ENCODE peak calls at places on chromosomes 6 and 20, in nine cellular contexts. I, V, H, P, E, Z, J, Q and U are unnamed samples. For H3K36me3, the result is how much of the 10 kb centered on the place peaks cover.

GRCh38 chr20:62344782-62345181 is 22.3 kb downstream of the LAMA5 start:
- DNase-seq in P (no peak), H (no peak), V (no peak), I (no peak), Q (no peak), J (no peak), E (no peak), Z (no peak), U (no peak)

GRCh38 chr20:23072892-23073586 is 13.1 kb downstream of the CD93 start:
- DNase-seq in Q (no peak), Z (no peak), I (no peak), V (no peak), H (no peak), P (no peak), E (no peak), J (no peak), U (no peak)

GRCh38 chr6:169893624-169894023 is 142.2 kb downstream of the ERMARD start:
- DNase-seq in I (no peak), Z (no peak), Q (no peak), V (no peak), H (no peak), E (no peak), P (no peak), J (no peak), U (no peak)

GRCh38 chr6:11761744-11762620 is 16.6 kb downstream of the ADTRP start:
- DNase-seq in V (no peak), Z (no peak), I (no peak), Q (no peak), E (no peak), J (no peak), H (no peak), P (no peak), U (no peak)

GRCh38 chr20:57514273-57514751 is 10.6 kb downstream of the CTCFL start:
- DNase-seq in E (peak), Q (peak), V (no peak), H (no peak), J (no peak), I (peak), Z (no peak), P (peak), U (no peak)

GRCh38 chr6:46612645-46613044 is 40.0 kb downstream of the CYP39A1 start:
- DNase-seq in P (no peak), E (no peak), Z (no peak), V (no peak), H (no peak), I (no peak), Q (no peak), J (no peak), U (no peak)

GRCh38 chr6:148932731-148933130 is 185.9 kb downstream of the UST start:
- DNase-seq in Z (no peak), J (no peak), E (no peak), H (no peak), V (no peak), P (no peak), Q (no peak), I (no peak), U (no peak)

GRCh38 chr20:16528078-16528477 is 45.2 kb downstream of the KIF16B start:
- DNase-seq in Z (no peak), I (no peak), Q (no peak), E (peak), H (no peak), P (no peak), J (no peak), V (no peak), U (no peak)

DNA sequence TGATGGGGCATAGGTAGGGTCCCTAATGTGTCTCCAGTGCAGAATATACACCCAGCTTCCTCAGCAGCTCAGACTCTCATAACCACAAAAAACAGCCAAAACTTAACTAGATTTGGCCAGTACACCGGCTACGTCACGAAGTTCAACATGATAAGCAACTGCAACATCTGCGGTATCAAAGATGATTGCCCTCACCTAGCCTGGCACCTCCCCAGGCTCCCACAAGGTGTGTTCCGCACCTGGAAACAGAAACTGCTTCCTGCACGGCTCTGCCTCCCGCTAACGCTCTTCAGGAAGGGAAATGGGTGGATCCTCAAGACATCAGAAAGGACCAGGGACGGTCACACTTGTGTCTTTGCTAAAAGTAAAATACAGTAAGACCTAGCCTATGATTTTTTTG is 9.5 kb downstream of the TXNDC5 start:
- DNase-seq in I (no peak), E (no peak), Q (no peak), J (no peak), P (no peak), Z (no peak), V (no peak), H (no peak), U (no peak)
- H3K36me3 ChIP-seq in I (half or more), E (under half), Q (half or more), J (half or more), P (under half), Z (under half), V (half or more), H (under half), U (under half)

GRCh38 chr6:53284901-53285300 is 63.8 kb downstream of the ELOVL5 start:
- DNase-seq in Q (no peak), I (no peak), P (no peak), E (no peak), Z (no peak), H (no peak), V (no peak), J (no peak), U (no peak)

GRCh38 chr6:53282234-53282633 is 66.5 kb downstream of the ELOVL5 start:
- DNase-seq in P (no peak), J (no peak), H (no peak), V (no peak), I (no peak), Z (no peak), E (no peak), Q (no peak), U (no peak)

GRCh38 chr6:53281518-53282215 is 67.1 kb downstream of the ELOVL5 start:
- DNase-seq in E (no peak), Z (no peak), V (no peak), J (no peak), H (no peak), I (no peak), Q (no peak), P (no peak), U (no peak)

GRCh38 chr6:53280207-53280606 is 68.5 kb downstream of the ELOVL5 start:
- DNase-seq in E (no peak), J (no peak), Z (no peak), H (no peak), P (no peak), Q (no peak), V (no peak), I (no peak), U (peak)

GRCh38 chr6:53282741-53283140 is 66.0 kb downstream of the ELOVL5 start:
- DNase-seq in E (no peak), H (no peak), J (no peak), I (no peak), P (no peak), Q (no peak), V (no peak), Z (no peak), U (no peak)
- H3K36me3 ChIP-seq in E (under half), H (under half), J (under half), I (under half), P (under half), Q (under half), V (under half), Z (under half), U (under half)

DNA sequence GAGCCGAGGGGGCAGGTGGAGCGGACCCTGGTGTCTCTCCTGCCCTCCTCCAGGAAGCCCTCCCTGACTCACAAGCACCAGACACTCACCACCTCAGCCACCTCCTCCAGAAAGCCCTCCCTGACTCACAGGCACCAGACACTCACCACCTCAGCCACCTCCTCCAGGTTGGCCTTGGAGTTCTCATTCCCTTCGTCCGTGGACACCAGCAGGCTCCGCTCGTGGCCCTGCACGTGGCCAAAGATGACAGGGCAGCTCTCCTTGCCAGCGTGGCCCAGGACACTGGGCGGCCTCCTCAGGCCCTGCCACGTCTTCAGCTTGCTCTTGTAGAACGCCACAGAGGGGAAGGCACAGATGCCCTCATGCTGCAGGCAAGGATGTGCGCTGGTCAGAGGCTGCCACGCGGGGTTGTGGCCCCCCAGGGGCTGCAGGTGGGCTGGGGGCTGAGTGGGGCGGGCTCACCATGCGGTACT is 6.4 kb downstream of the FNDC11 start:
- DNase-seq in J (no peak), H (no peak), Q (no peak), P (no peak), E (no peak), V (no peak), Z (no peak), I (no peak), U (peak)
- H3K36me3 ChIP-seq in J (half or more), H (under half), Q (half or more), P (under half), E (under half), V (under half), Z (under half), I (half or more), U (under half)

DNA sequence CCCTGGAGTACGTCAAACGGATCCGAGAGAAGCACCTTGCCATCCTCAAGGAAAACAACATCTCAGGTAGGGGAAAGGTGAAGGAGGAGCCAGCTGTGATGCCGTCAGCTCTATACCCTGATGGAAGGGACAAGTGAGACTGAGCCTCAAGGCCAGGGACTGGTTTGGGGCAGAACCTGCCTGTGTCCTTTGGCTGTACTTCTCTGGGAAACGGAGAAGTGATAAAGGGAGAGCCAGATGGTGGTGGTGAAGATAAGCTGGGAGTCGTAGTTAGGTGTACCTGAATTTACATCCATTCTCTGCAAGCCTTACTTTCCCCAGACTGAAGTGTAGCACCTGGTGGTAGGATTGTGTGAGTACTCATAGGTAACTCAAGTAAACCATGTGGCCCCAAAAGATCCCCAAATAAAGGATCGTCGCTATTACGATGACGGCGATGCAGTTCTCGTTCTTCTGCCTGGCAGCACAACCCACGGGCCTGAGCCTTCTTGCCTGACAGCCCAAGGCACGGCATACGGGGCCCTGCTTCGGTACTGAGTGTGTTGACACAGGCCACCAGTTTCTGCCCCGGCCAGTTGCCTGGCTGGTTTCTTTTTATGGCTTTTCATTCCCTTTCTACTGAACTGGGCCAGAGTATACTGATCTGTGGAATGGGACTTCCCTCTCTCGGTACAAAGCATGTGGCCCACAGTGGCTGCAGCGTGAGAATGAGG is 10.6 kb downstream of the PCIF1 start:
- DNase-seq in Q (no peak), Z (no peak), P (no peak), I (no peak), J (no peak), E (peak), H (no peak), V (no peak), U (no peak)
- H3K36me3 ChIP-seq in Q (half or more), Z (half or more), P (half or more), I (half or more), J (half or more), E (under half), H (half or more), V (half or more), U (half or more)

GRCh38 chr6:160586374-160586773 is 77.7 kb downstream of the LPA start:
- DNase-seq in I (no peak), Z (no peak), Q (no peak), H (no peak), J (no peak), P (no peak), V (no peak), E (no peak), U (no peak)
- H3K36me3 ChIP-seq in I (under half), Z (under half), Q (under half), H (under half), J (under half), P (under half), V (under half), E (under half), U (under half)

DNA sequence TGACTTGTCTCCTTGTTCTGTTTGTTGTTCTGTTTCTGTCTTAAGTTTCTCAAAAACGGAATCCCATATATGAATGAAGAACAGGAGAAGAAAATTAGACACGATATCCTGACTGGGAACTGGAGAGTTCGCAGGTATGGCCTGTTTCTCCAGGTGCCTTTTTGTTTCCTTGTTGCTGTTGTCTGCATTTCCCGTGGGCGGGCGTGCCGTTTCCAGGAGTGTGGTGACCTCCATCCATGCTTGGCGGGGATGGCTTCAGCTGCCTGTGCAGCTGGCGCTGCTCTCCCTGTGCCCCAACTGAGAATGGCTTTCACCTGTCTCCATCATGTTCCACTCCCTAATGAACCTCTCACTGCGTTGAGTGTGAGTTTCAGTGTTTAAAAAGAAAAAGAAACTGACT is 4.4 kb downstream of the PNLDC1 start:
- DNase-seq in Q (no peak), H (no peak), E (no peak), I (no peak), Z (no peak), J (peak), P (no peak), V (no peak), U (no peak)
- H3K36me3 ChIP-seq in Q (under half), H (under half), E (under half), I (under half), Z (under half), J (under half), P (under half), V (under half), U (under half)

GRCh38 chr6:16145038-16145437 is 16.2 kb downstream of the MYLIP start:
- DNase-seq in H (no peak), P (no peak), J (no peak), I (no peak), Q (no peak), E (no peak), Z (no peak), V (no peak), U (no peak)
- H3K36me3 ChIP-seq in H (half or more), P (half or more), J (half or more), I (half or more), Q (half or more), E (under half), Z (half or more), V (half or more), U (under half)

GRCh38 chr6:7173843-7174503 is 66.2 kb downstream of the RREB1 start:
- DNase-seq in V (no peak), J (no peak), I (no peak), Z (no peak), P (no peak), H (no peak), E (no peak), Q (no peak), U (no peak)

GRCh38 chr6:7175463-7175862 is 67.7 kb downstream of the RREB1 start:
- DNase-seq in V (no peak), Q (no peak), J (no peak), I (no peak), H (no peak), P (peak), E (no peak), Z (no peak), U (no peak)

GRCh38 chr6:7176208-7176607 is 68.4 kb downstream of the RREB1 start:
- DNase-seq in J (no peak), H (no peak), E (no peak), V (no peak), I (no peak), Q (no peak), P (peak), Z (no peak), U (no peak)

GRCh38 chr6:7183707-7184106 is 75.9 kb downstream of the RREB1 start:
- DNase-seq in Z (no peak), H (no peak), I (no peak), E (no peak), J (no peak), P (no peak), Q (no peak), V (no peak), U (no peak)

DNA sequence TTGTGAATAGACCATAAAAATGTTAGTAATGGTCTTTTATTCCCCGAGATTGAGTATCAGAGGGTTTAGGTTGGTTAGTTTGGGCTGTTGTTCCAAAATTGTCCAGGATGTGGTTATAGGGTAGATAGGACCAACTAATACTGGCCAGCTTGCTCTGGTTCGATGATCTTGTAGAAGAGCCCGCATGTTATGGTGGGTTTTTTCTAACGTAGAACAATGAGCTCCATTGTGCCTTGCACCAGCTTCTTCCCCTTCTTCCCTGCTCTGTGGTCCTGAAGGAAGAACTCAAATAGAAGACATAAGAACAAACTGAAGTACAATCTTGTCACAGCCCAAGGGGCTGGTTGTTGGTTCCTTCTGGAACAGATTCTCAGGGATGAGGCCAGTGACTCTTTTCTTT is 70.5 kb downstream of the RREB1 start:
- DNase-seq in P (no peak), Z (no peak), I (no peak), V (no peak), J (no peak), E (no peak), H (no peak), Q (no peak), U (no peak)
- H3K36me3 ChIP-seq in P (under half), Z (under half), I (half or more), V (half or more), J (under half), E (under half), H (under half), Q (under half), U (under half)

GRCh38 chr6:36856277-36856676 is 17.0 kb upstream of the CPNE5 start:
- DNase-seq in H (no peak), I (no peak), Z (no peak), P (no peak), E (peak), V (no peak), J (no peak), Q (no peak), U (no peak)

GRCh38 chr6:36855750-36856149 is 16.5 kb upstream of the CPNE5 start:
- DNase-seq in I (no peak), P (no peak), V (no peak), Z (no peak), H (no peak), Q (no peak), E (no peak), J (no peak), U (no peak)

GRCh38 chr6:36857325-36857724 is 17.3 kb downstream of the PPIL1 start:
- DNase-seq in H (no peak), Q (no peak), Z (no peak), V (no peak), P (no peak), E (no peak), I (no peak), J (no peak), U (no peak)

GRCh38 chr6:36860126-36860525 is 14.5 kb downstream of the PPIL1 start:
- DNase-seq in Z (no peak), P (no peak), I (no peak), V (no peak), Q (no peak), H (no peak), E (no peak), J (no peak), U (no peak)

GRCh38 chr6:36858407-36858981 is 16.1 kb downstream of the PPIL1 start:
- DNase-seq in I (no peak), Q (no peak), J (no peak), Z (no peak), E (no peak), H (no peak), V (no peak), P (no peak), U (no peak)
- H3K36me3 ChIP-seq in I (under half), Q (under half), J (under half), Z (under half), E (under half), H (under half), V (under half), P (under half), U (under half)